ENCODE peak calls at places on chromosomes 5 and 9, in six cellular contexts. K is left lung; X is HCT116; E is CD8-positive, alpha-beta T cell; V is lower lobe of right lung; G is psoas muscle. O is an unnamed sample. For H3K4me1, the result is how much of the 10 kb centered on the place peaks cover.

GRCh38 chr5:174229068-174229467 is 183.6 kb downstream of the NSG2 start:
- ATAC-seq in K (no peak), X (no peak), E (no peak), V (no peak), G (no peak), O (no peak)

GRCh38 chr9:98207606-98208005 is 15.2 kb upstream of the CORO2A start:
- ATAC-seq in K (no peak), X (peak), E (no peak), V (no peak), G (no peak), O (no peak)

GRCh38 chr5:42825422-42826148 is 13.9 kb upstream of the SELENOP start:
- ATAC-seq in K (peak), X (no peak), E (no peak), V (peak), G (no peak), O (no peak)

GRCh38 chr9:33750839-33751339 is 44.5 kb upstream of the PRSS3 start:
- ATAC-seq in K (peak), X (peak), E (no peak), V (peak), G (peak), O (no peak)

GRCh38 chr9:74872619-74873233 is 15.0 kb downstream of the TRPM6 start:
- ATAC-seq in K (no peak), X (no peak), E (no peak), V (no peak), G (no peak), O (no peak)

GRCh38 chr5:136094189-136094912 is 38.3 kb upstream of the SMAD5 start:
- ATAC-seq in K (peak), X (no peak), E (no peak), V (no peak), G (no peak), O (no peak)

GRCh38 chr5:141597814-141598213 is 21.0 kb downstream of the DIAPH1 start:
- ATAC-seq in K (no peak), X (no peak), E (no peak), V (no peak), G (no peak), O (no peak)

GRCh38 chr9:95746408-95747165 is 128.9 kb upstream of the ERCC6L2 start:
- ATAC-seq in K (no peak), X (no peak), E (no peak), V (no peak), G (no peak), O (no peak)

GRCh38 chr5:143898914-143899591 is 87.1 kb downstream of the HMHB1 start:
- ATAC-seq in K (no peak), X (no peak), E (no peak), V (no peak), G (no peak), O (no peak)

GRCh38 chr9:129164246-129164930 is 13.7 kb downstream of the IER5L start:
- ATAC-seq in K (no peak), X (no peak), E (no peak), V (no peak), G (peak), O (peak)

GRCh38 chr5:33491941-33492340 is 51.2 kb downstream of the TARS1 start:
- ATAC-seq in K (no peak), X (no peak), E (no peak), V (no peak), G (no peak), O (no peak)

GRCh38 chr5:149280124-149280523 is 8.5 kb downstream of the AFAP1L1 start:
- ATAC-seq in K (no peak), X (no peak), E (no peak), V (no peak), G (no peak), O (no peak)

GRCh38 chr5:94174748-94175411 is 433.5 kb upstream of the POU5F2 start:
- ATAC-seq in K (no peak), X (no peak), E (no peak), V (no peak), G (no peak), O (no peak)

GRCh38 chr9:68975644-68976043 is 38.3 kb downstream of the PRKACG start:
- ATAC-seq in K (peak), X (no peak), E (no peak), V (peak), G (no peak), O (peak)

GRCh38 chr9:136629879-136630661 is 32.6 kb upstream of the EGFL7 start:
- ATAC-seq in K (peak), X (peak), E (peak), V (peak), G (peak), O (no peak)

GRCh38 chr9:107895524-107896001 is 406.0 kb upstream of the KLF4 start:
- ATAC-seq in K (no peak), X (no peak), E (no peak), V (no peak), G (peak), O (no peak)

GRCh38 chr9:38352716-38353334 is 39.7 kb upstream of the ALDH1B1 start:
- ATAC-seq in K (no peak), X (no peak), E (no peak), V (no peak), G (no peak), O (no peak)

GRCh38 chr5:43555895-43556606 is 826 bp downstream of the PAIP1 start:
- ATAC-seq in K (peak), X (peak), E (no peak), V (peak), G (peak), O (peak)

GRCh38 chr9:16921855-16922254 is 51.4 kb upstream of the BNC2 start:
- ATAC-seq in K (no peak), X (peak), E (no peak), V (no peak), G (no peak), O (no peak)

GRCh38 chr5:175746851-175747250 is 89.0 kb downstream of the HRH2 start:
- ATAC-seq in K (no peak), X (peak), E (no peak), V (no peak), G (no peak), O (no peak)

GRCh38 chr9:137724114-137724445 is 105.3 kb downstream of the EHMT1 start:
- ATAC-seq in K (peak), X (no peak), E (peak), V (peak), G (peak), O (no peak)

GRCh38 chr9:121192518-121192917 is 9.2 kb downstream of the RAB14 start:
- ATAC-seq in K (no peak), X (no peak), E (no peak), V (no peak), G (no peak), O (no peak)
- H3K4me1 ChIP-seq in K (under half), X (under half), E (half or more), V (half or more), G (half or more), O (under half)

GRCh38 chr9:4792572-4793411 is at the start of gene RCL1:
- ATAC-seq in K (peak), X (peak), E (peak), V (peak), G (peak), O (peak)
- H3K27ac ChIP-seq in K (peak), X (peak), E (peak), V (peak), G (peak), O (peak)

GRCh38 chr9:5718296-5719032 is 89.6 kb downstream of the RIC1 start:
- ATAC-seq in K (no peak), X (no peak), E (no peak), V (no peak), G (no peak), O (no peak)

GRCh38 chr9:5712651-5713360 is 83.9 kb downstream of the RIC1 start:
- ATAC-seq in K (peak), X (no peak), E (no peak), V (no peak), G (no peak), O (no peak)

GRCh38 chr9:5715548-5716127 is 86.7 kb downstream of the RIC1 start:
- ATAC-seq in K (no peak), X (no peak), E (no peak), V (no peak), G (no peak), O (no peak)

GRCh38 chr9:5719546-5719945 is 90.6 kb downstream of the RIC1 start:
- ATAC-seq in K (no peak), X (no peak), E (no peak), V (no peak), G (no peak), O (no peak)

DNA sequence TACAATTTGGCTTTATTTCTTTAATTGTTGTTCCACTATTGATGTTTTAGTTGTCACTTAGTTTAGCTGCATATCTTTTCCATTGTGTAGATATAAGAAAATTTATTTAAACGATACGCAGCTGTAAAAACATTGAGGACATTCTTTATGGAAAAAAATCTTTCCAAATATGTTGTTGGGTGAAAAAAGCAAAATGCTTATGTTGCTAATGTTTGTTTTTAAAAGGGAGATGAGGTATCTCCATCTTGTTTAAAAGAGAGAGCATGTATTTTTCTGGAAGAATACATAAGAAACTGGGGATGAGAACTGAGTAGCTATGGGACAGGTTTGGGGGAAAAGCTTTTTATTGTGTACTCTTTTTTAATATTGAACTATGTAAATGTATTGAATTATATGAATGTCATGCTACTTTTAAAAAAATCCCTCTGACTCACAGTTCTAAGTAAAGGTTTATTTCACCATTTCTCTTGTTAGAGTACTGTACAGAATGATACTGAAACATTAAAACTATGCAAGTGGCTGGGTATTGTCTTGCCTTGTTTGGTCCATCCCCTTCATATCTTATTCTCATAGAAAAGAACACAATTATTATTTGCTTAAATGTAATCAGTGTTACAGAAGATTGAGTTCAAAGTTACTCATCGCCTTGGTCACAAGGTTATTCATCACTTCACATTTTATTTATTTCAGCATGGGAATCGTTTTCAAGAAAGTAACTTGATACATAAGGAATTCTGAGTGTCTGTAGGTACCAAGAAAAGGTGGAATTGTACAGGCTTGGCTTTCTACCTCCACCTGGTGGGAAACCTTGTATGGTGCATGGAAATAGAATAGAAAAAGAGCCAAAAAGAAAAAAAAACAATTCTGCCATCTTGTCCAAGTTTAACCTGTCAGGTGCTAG is 85.8 kb downstream of the RIC1 start:
- ATAC-seq in K (peak), X (peak), E (no peak), V (no peak), G (no peak), O (no peak)
- TF ChIP-seq CTCF in K (no peak), X (peak), E (peak), V (peak), G (peak), O (peak)

DNA sequence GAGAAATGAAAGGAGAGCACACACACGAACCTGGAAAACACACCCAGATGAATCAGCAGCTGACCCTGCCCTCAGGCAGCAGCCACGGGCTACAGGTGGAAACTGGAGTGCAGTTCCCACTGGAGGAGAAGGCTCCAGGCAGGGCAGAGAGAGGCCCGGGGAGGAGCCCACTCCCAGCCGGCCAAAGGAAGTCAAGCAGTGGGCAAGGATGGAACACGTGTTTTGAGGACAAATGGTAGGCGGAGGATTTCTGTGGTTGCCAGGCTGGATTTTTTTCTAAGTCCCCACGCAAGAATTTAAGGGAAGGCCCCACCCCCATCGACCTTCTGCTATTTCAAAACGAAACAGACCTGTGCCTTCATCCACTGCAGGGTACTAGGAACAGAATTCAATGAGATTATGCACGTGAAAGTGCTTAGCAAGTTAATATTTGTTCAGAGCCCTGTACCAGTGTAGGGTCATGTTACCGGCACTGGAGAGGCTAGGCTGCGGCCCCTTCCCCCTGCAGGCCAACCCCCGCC is 6.8 kb downstream of the EPB41L4B start:
- ATAC-seq in K (peak), X (no peak), E (no peak), V (peak), G (no peak), O (no peak)
- H3K4me1 ChIP-seq in K (under half), X (half or more), E (under half), V (under half), G (under half), O (under half)

GRCh38 chr9:18549772-18550171 is 75.8 kb downstream of the ADAMTSL1 start:
- ATAC-seq in K (no peak), X (no peak), E (no peak), V (no peak), G (no peak), O (no peak)
- H3K27ac ChIP-seq in K (no peak), X (no peak), E (no peak), V (no peak), G (no peak), O (no peak)

DNA sequence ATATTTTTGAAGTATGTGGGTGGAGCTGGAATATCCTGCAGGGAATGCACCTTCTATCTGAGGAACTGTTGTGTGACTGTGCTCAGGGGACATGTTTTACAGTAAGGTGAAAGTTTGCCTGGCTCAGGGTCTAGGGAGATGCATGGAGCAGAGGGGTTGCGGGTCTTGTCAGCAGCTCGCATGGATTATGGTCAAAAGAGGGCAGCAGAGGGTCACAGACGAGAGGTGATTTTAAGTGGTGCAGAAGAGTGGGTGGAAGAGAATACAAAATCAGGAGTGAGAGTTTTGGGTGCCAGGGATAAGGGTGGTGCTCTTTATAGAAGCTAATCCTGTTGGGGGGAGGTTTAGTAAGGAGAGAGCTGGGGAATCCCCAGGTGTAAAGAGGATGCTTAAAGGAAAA is 53.5 kb upstream of the GRIN3A start:
- ATAC-seq in K (peak), X (peak), E (no peak), V (peak), G (no peak), O (no peak)
- TF ChIP-seq CTCF in K (no peak), X (no peak), E (no peak), V (no peak), G (no peak), O (peak)

GRCh38 chr9:133144887-133145466 is 18.7 kb downstream of the GBGT1 start:
- ATAC-seq in K (no peak), X (no peak), E (no peak), V (no peak), G (no peak), O (no peak)

GRCh38 chr9:133144142-133144886 is 19.4 kb downstream of the GBGT1 start:
- ATAC-seq in K (peak), X (peak), E (peak), V (peak), G (peak), O (peak)

GRCh38 chr9:133141833-133142594 is 21.0 kb upstream of the RALGDS start:
- ATAC-seq in K (no peak), X (no peak), E (peak), V (no peak), G (no peak), O (no peak)

GRCh38 chr9:133143639-133144141 is 20.0 kb downstream of the GBGT1 start:
- ATAC-seq in K (no peak), X (no peak), E (no peak), V (no peak), G (no peak), O (no peak)

DNA sequence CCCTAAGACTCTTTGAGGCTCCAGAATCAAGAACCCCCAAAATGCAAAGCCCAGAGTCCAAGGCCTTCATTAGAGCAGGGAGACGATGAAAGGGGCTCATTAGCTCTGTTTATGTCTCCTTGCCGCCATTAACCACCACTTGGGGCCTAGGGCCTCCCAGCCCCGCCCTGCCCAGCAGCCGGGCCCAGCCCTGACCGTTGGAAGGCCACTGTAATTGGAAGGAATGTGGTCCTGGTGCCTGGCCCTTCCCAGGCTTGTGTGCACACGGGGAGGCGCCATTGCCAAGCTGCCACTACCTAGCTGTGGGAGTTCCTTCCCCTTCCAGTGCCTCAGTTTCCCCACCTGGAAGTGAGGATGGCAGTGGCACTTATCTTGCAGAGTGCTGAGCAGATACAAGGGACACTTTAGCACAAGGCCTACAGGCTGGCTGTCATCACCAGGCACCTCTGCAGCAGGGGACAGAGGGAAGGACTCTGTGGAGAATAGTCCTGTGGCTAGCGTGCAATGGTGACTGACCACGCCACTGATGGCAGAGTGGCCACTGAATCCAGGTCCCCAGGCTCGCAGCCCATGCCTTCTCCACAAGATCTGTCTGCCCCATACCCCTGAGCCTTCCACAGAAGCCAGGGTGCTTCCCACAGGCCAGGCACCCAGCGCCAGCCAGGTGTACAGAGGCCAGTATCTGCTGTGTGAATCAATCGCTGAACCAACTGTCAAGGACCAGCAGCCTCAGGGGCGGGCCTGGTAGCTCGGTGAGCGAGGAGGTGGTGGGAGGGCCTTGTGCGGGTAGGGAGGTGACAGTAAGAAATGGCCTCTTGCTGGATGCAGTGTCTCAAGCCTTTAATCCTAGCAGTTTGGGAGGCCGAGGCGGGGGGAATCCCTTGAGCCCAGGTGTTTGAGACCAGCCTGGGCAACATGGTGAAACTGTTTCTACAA is 20.8 kb downstream of the GBGT1 start:
- ATAC-seq in K (no peak), X (no peak), E (no peak), V (no peak), G (no peak), O (no peak)
- H3K4me1 ChIP-seq in K (under half), X (under half), E (half or more), V (half or more), G (under half), O (under half)

GRCh38 chr9:121944741-121945191 is 148.3 kb downstream of the TTLL11 start:
- ATAC-seq in K (no peak), X (no peak), E (no peak), V (no peak), G (no peak), O (no peak)

GRCh38 chr9:121943463-121943862 is 149.6 kb downstream of the TTLL11 start:
- ATAC-seq in K (no peak), X (no peak), E (no peak), V (no peak), G (no peak), O (no peak)

GRCh38 chr9:121945849-121946248 is 147.3 kb downstream of the TTLL11 start:
- ATAC-seq in K (no peak), X (no peak), E (no peak), V (no peak), G (no peak), O (no peak)

GRCh38 chr9:121946465-121946864 is 146.6 kb downstream of the TTLL11 start:
- ATAC-seq in K (no peak), X (no peak), E (no peak), V (no peak), G (no peak), O (no peak)

GRCh38 chr9:121945281-121945680 is 147.8 kb downstream of the TTLL11 start:
- ATAC-seq in K (no peak), X (no peak), E (no peak), V (no peak), G (no peak), O (no peak)
- H3K27ac ChIP-seq in K (no peak), X (no peak), E (no peak), V (no peak), G (no peak), O (no peak)

GRCh38 chr5:177312649-177313181 is 1.0 kb upstream of the MXD3 start:
- ATAC-seq in K (no peak), X (peak), E (peak), V (peak), G (no peak), O (no peak)
- TF ChIP-seq CTCF in K (no peak), X (no peak), E (no peak), V (no peak), G (no peak), O (no peak)

DNA sequence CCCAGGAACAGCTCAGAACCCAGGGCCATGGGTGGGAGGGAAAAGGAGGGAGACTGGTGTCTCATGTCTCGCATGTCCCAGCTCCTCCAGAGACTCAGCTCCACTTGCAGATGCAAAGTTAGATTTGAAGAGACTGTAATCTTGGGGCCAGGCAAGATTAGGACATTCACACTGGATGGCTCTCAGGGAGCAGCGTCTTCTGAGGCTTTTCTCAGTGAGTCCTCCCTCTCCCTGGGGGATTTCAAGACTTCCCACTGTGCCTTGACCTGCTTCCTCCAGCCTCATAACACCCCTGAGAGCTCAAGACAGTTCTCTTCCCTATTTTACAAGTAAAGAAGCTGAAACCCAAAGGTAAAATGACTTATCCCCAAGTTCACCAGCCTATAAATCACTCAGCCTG is 10.5 kb upstream of the TCOF1 start:
- ATAC-seq in K (no peak), X (no peak), E (no peak), V (no peak), G (no peak), O (no peak)
- H3K4me1 ChIP-seq in K (under half), X (under half), E (under half), V (under half), G (under half), O (under half)